ENCODE peak calls at places on chromosomes 11 and 22, in seven cellular contexts. A is GM18507; M is stimulated activated CD8-positive, alpha-beta memory T cell treated with anti-CD3 and anti-CD28 coated beads, Interleukin-2, amount 100 ng/mL, for 1 hour; B is uterus; F is IMR-90; R is thoracic aorta; H is HS-5. S is an unnamed sample.
A peak's percentile ranks its signal among the peaks of the same experiment; 100 is the strongest.

GRCh38 chr11:44324222-44324621 is 14.3 kb upstream of the ALX4 start:
- DNase-seq in A (no peak), M (no peak), B (no peak), F (no peak), R (no peak), H (no peak), S (no peak)

GRCh38 chr11:90423378-90423777 is 200.5 kb upstream of the CHORDC1 start:
- DNase-seq in A (no peak), M (no peak), B (no peak), F (no peak), R (no peak), H (no peak), S (no peak)

GRCh38 chr11:111730871-111731591 is 35.2 kb downstream of the PPP2R1B start:
- DNase-seq in A (no peak), M (no peak), B (no peak), F (no peak), R (no peak), H (no peak), S (no peak)

GRCh38 chr11:121099885-121100284 is 1.2 kb upstream of the TECTA start:
- DNase-seq in A (no peak), M (no peak), B (no peak), F (peak; percentile 64), R (no peak), H (no peak), S (peak; percentile 21)

GRCh38 chr11:1121343-1122331 is 36.1 kb upstream of the MUC5AC start:
- DNase-seq in A (no peak), M (no peak), B (no peak), F (peak; percentile 17), R (no peak), H (no peak), S (peak; percentile 32)

GRCh38 chr22:43399980-43400358 is 11.8 kb upstream of the MPPED1 start:
- DNase-seq in A (no peak), M (no peak), B (no peak), F (no peak), R (no peak), H (no peak), S (no peak)

GRCh38 chr11:57501951-57502350 is 13.6 kb downstream of the SLC43A1 start:
- DNase-seq in A (no peak), M (no peak), B (no peak), F (peak; percentile 22), R (no peak), H (no peak), S (no peak)

GRCh38 chr11:113806403-113806802 is 26.8 kb downstream of the CLDN25 start:
- DNase-seq in A (no peak), M (no peak), B (no peak), F (peak; percentile 7), R (no peak), H (no peak), S (peak; percentile 47)

GRCh38 chr11:112255075-112255739 is 5.5 kb downstream of the PLET1 start:
- DNase-seq in A (no peak), M (no peak), B (no peak), F (peak; percentile 88), R (no peak), H (peak; percentile 61), S (peak; percentile 77)

GRCh38 chr11:76193219-76193618 is 13.1 kb downstream of the WNT11 start:
- DNase-seq in A (no peak), M (no peak), B (no peak), F (no peak), R (no peak), H (no peak), S (no peak)

GRCh38 chr11:131839326-131839725 is 468.9 kb downstream of the NTM start:
- DNase-seq in A (no peak), M (no peak), B (no peak), F (no peak), R (no peak), H (no peak), S (no peak)